ENCODE peak calls at places on chromosomes 6 and 20, in four cellular contexts. L is uterus, O is IMR-90, Y is astrocyte. H is an unnamed sample. For H3K4me1, the result is how much of the 10 kb centered on the place peaks cover.

GRCh38 chr20:43825635-43826034 is 89.0 kb upstream of the TOX2 start:
- DNase-seq in L (no peak), O (no peak), Y (no peak), H (no peak)

GRCh38 chr6:166466178-166467122 is 83.7 kb upstream of the MPC1 start:
- DNase-seq in L (peak), O (peak), Y (peak), H (peak)

GRCh38 chr6:27825025-27825823 is 87.0 kb downstream of the OR2B2 start:
- DNase-seq in L (no peak), O (no peak), Y (no peak), H (no peak)

GRCh38 chr6:155782320-155782730 is 326.7 kb upstream of the NOX3 start:
- DNase-seq in L (no peak), O (peak), Y (peak), H (no peak)

GRCh38 chr6:18567380-18567779 is 180.2 kb downstream of the RNF144B start:
- DNase-seq in L (no peak), O (no peak), Y (no peak), H (no peak)

GRCh38 chr20:47419953-47420352 is 63.5 kb upstream of the ZMYND8 start:
- DNase-seq in L (no peak), O (no peak), Y (no peak), H (no peak)

GRCh38 chr6:109979033-109979921 is 1.2 kb downstream of the GPR6 start:
- DNase-seq in L (no peak), O (no peak), Y (no peak), H (no peak)

GRCh38 chr20:21710341-21710740 is 4.9 kb downstream of the PAX1 start:
- DNase-seq in L (no peak), O (no peak), Y (no peak), H (no peak)

GRCh38 chr6:93120154-93120742 is 299.1 kb downstream of the EPHA7 start:
- DNase-seq in L (no peak), O (no peak), Y (no peak), H (no peak)

GRCh38 chr20:34431168-34431567 is 68.1 kb downstream of the ITCH start:
- DNase-seq in L (no peak), O (no peak), Y (no peak), H (no peak)

GRCh38 chr6:156396068-156396771 is 381.0 kb upstream of the ARID1B start:
- DNase-seq in L (no peak), O (no peak), Y (no peak), H (no peak)

GRCh38 chr20:699811-700338 is 24.3 kb upstream of the SCRT2 start:
- DNase-seq in L (no peak), O (no peak), Y (no peak), H (peak)

GRCh38 chr6:27565839-27566779 is 93.2 kb upstream of the ZNF184 start:
- DNase-seq in L (no peak), O (no peak), Y (no peak), H (no peak)

GRCh38 chr6:31829633-31830492 is 2.3 kb downstream of the HSPA1B start:
- DNase-seq in L (no peak), O (peak), Y (no peak), H (no peak)

GRCh38 chr20:2297352-2297717 is 1.5 kb downstream of the TGM3 start:
- DNase-seq in L (no peak), O (no peak), Y (no peak), H (no peak)

GRCh38 chr20:57458400-57459160 is 66.4 kb downstream of the CTCFL start:
- DNase-seq in L (no peak), O (no peak), Y (no peak), H (peak)

GRCh38 chr20:53660078-53660909 is 66.7 kb upstream of the ZNF217 start:
- DNase-seq in L (peak), O (peak), Y (no peak), H (no peak)

GRCh38 chr6:16523550-16524379 is 237.5 kb downstream of the ATXN1 start:
- DNase-seq in L (no peak), O (peak), Y (peak), H (no peak)

GRCh38 chr6:71473908-71474307 is 185.3 kb downstream of the OGFRL1 start:
- DNase-seq in L (peak), O (peak), Y (peak), H (peak)

GRCh38 chr20:35319206-35320197 is 27.3 kb upstream of the FAM83C start:
- DNase-seq in L (no peak), O (peak), Y (peak), H (no peak)

GRCh38 chr6:167828325-167828956 is 1.7 kb downstream of the AFDN start:
- DNase-seq in L (no peak), O (no peak), Y (no peak), H (no peak)

GRCh38 chr6:6843777-6844176 is 255.3 kb downstream of the LY86 start:
- DNase-seq in L (no peak), O (no peak), Y (no peak), H (no peak)

GRCh38 chr6:3775386-3775785 is 23.9 kb upstream of the PXDC1 start:
- DNase-seq in L (no peak), O (no peak), Y (no peak), H (no peak)

DNA sequence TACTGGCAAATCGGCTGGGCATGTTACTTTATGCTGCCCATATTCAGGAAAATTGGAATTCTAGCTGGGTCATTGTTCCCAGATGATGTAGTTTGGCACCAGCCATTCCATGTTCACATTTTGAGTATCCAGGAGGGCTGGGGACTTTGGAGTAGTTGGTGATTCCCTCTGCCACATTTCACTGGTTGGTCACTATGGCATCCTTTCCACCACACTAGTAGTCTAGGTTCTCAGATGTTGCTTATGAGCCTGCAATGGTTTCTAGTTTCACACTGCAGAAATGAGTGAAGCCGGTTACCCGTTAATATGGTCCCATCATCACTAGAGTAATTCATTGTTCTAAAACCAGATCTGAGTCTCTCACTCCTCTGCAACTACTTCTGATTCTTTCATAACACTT is 4.6 kb downstream of the PTPN1 start:
- DNase-seq in L (no peak), O (no peak), Y (no peak), H (no peak)
- H3K27ac ChIP-seq in L (no peak), O (peak), Y (peak), H (no peak)

GRCh38 chr20:62362590-62362940 is 4.5 kb downstream of the LAMA5 start:
- DNase-seq in L (no peak), O (no peak), Y (no peak), H (no peak)

GRCh38 chr20:62362991-62363919 is 3.9 kb downstream of the LAMA5 start:
- DNase-seq in L (peak), O (no peak), Y (no peak), H (no peak)

GRCh38 chr20:62359491-62360121 is 7.5 kb downstream of the LAMA5 start:
- DNase-seq in L (no peak), O (no peak), Y (peak), H (no peak)

GRCh38 chr20:62361799-62362589 is 5.1 kb downstream of the LAMA5 start:
- DNase-seq in L (no peak), O (no peak), Y (no peak), H (peak)

GRCh38 chr20:62360854-62361798 is 6.0 kb downstream of the LAMA5 start:
- DNase-seq in L (no peak), O (no peak), Y (no peak), H (no peak)
- H3K4me3 ChIP-seq in L (no peak), O (no peak), Y (no peak), H (no peak)

DNA sequence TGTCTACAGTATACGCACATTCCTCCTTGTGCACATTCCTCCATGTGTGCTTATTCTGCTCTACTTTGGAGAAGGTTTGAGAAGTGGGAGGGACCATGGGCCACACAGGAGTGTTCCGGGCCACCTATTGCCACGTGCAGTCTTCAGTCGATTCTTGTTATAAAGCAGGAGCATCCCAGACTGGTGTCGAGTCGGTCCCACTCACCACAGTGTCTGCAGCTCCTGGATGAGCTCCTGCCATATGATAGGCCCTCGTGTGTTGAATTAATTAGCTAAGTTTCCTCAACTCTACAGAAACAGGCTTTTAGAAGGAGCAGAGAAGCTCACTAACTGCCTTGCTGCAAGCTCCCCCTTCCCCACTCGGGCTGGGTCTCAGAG is 22.6 kb downstream of the ENTPD6 start:
- DNase-seq in L (no peak), O (no peak), Y (no peak), H (no peak)
- H3K4me1 ChIP-seq in L (under half), O (under half), Y (under half), H (under half)

GRCh38 chr6:28866342-28867077 is 57.3 kb downstream of the TRIM27 start:
- DNase-seq in L (peak), O (peak), Y (peak), H (peak)

GRCh38 chr6:28862077-28862476 is 61.7 kb downstream of the TRIM27 start:
- DNase-seq in L (no peak), O (no peak), Y (no peak), H (no peak)

GRCh38 chr6:28864321-28864923 is 59.4 kb downstream of the TRIM27 start:
- DNase-seq in L (no peak), O (no peak), Y (no peak), H (no peak)

GRCh38 chr6:28861339-28861738 is 62.4 kb downstream of the TRIM27 start:
- DNase-seq in L (no peak), O (no peak), Y (no peak), H (no peak)

DNA sequence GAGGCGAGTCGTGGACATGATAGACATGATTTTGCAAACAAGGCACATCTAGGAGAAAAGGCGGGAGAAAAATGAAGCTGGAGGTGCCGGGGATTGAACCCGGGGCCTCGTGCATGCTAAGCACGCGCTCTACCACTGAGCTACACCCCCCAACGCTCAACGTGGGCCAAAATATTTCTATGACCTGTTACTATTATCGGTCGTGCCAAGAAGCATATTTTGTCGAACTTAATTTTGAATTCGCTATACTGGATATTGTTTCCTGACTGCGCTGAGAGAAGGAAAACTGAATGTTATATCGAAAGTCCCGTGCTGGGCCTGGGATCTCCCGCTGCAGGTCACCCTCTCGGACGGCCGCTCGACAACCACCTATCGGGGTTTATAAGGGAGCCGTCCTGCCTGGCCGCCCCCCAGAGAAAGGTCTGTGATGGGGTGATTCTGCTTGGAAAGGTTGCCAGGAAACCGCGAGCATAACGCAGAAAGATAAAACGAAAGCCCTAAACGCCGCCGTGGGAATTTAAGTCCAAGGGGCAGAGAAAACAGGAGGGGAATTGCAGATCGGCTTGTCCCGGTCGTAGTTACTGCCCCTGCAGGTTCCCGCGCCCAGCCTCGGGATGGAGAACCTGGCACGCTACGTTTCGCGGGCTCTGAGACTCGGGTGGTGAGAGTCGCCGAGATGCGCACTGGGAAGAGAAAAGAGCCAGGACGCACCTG is 60.0 kb downstream of the TRIM27 start:
- DNase-seq in L (peak), O (peak), Y (peak), H (peak)
- H3K27ac ChIP-seq in L (peak), O (no peak), Y (peak), H (peak)

GRCh38 chr6:159813781-159814180 is 13.7 kb downstream of the PNLDC1 start:
- DNase-seq in L (no peak), O (no peak), Y (no peak), H (no peak)
- H3K4me3 ChIP-seq in L (no peak), O (no peak), Y (no peak), H (no peak)

GRCh38 chr20:9578584-9578983 is 64.2 kb downstream of the LAMP5 start:
- DNase-seq in L (no peak), O (no peak), Y (no peak), H (no peak)

GRCh38 chr20:9575836-9576235 is 61.4 kb downstream of the LAMP5 start:
- DNase-seq in L (no peak), O (no peak), Y (no peak), H (no peak)

GRCh38 chr20:9573598-9573997 is 59.2 kb downstream of the LAMP5 start:
- DNase-seq in L (no peak), O (no peak), Y (no peak), H (no peak)

GRCh38 chr20:9574182-9574581 is 59.8 kb downstream of the LAMP5 start:
- DNase-seq in L (no peak), O (no peak), Y (no peak), H (no peak)

DNA sequence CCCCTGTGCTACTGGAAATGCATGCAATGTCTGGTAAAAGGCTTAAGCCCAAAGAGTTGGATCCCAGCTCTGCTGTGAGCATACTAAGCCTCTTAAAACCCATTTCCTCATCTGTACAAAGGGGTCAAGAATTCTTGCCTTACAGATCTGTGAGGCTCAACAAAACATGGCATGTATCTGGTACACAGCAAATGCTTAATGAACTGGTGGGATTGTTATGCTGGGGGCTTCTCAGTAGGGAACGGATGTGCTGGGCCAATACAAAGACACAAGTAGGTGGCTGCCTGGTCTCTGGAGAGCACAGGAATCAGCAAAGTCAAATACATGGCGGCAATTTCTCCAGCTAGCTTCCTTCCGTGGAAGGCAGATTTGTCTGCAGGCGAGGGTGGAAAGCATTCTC is 62.3 kb downstream of the LAMP5 start:
- DNase-seq in L (no peak), O (no peak), Y (no peak), H (no peak)
- H3K4me1 ChIP-seq in L (under half), O (under half), Y (under half), H (under half)